ENCODE peak calls at places on chromosome 3, in eight cellular contexts. One of them, this sample, is unnamed.

GRCh38 chr3:68764554-68764953 is 167.8 kb downstream of the TAFA4 start:
- DNase-seq in HCT116: no peak
- DNase-seq in transverse colon: no peak
- DNase-seq in kidney: no peak
- DNase-seq in astrocyte: no peak
- DNase-seq in fibroblast of lung: no peak
- DNase-seq in hepatocyte: no peak
- DNase-seq in heart left ventricle: no peak
- DNase-seq in this sample: no peak

GRCh38 chr3:65871305-65872141 is 167.2 kb downstream of the MAGI1 start:
- DNase-seq in astrocyte: no peak
- DNase-seq in fibroblast of lung: no peak
- DNase-seq in hepatocyte: peak
- DNase-seq in transverse colon: peak
- DNase-seq in heart left ventricle: no peak
- DNase-seq in HCT116: no peak
- DNase-seq in kidney: peak
- DNase-seq in this sample: no peak

GRCh38 chr3:181075098-181075497 is 85.6 kb upstream of the DNAJC19 start:
- DNase-seq in hepatocyte: no peak
- DNase-seq in HCT116: no peak
- DNase-seq in fibroblast of lung: no peak
- DNase-seq in transverse colon: no peak
- DNase-seq in heart left ventricle: no peak
- DNase-seq in astrocyte: no peak
- DNase-seq in kidney: no peak
- DNase-seq in this sample: no peak

GRCh38 chr3:38084969-38085942 is 46.2 kb downstream of the DLEC1 start:
- DNase-seq in heart left ventricle: no peak
- DNase-seq in hepatocyte: no peak
- DNase-seq in astrocyte: no peak
- DNase-seq in fibroblast of lung: no peak
- DNase-seq in kidney: no peak
- DNase-seq in HCT116: no peak
- DNase-seq in transverse colon: no peak
- DNase-seq in this sample: peak

GRCh38 chr3:194401346-194401745 is 2.3 kb upstream of the GP5 start:
- DNase-seq in astrocyte: no peak
- DNase-seq in HCT116: no peak
- DNase-seq in kidney: no peak
- DNase-seq in fibroblast of lung: no peak
- DNase-seq in heart left ventricle: no peak
- DNase-seq in transverse colon: no peak
- DNase-seq in hepatocyte: no peak
- DNase-seq in this sample: no peak

GRCh38 chr3:59877679-59878427 is 828.0 kb upstream of the CFAP20DC start:
- DNase-seq in heart left ventricle: no peak
- DNase-seq in transverse colon: no peak
- DNase-seq in astrocyte: peak
- DNase-seq in fibroblast of lung: peak
- DNase-seq in kidney: no peak
- DNase-seq in HCT116: no peak
- DNase-seq in hepatocyte: no peak
- DNase-seq in this sample: peak

GRCh38 chr3:21515417-21515816 is 235.6 kb downstream of the ZNF385D start:
- DNase-seq in hepatocyte: no peak
- DNase-seq in heart left ventricle: no peak
- DNase-seq in fibroblast of lung: no peak
- DNase-seq in HCT116: no peak
- DNase-seq in astrocyte: no peak
- DNase-seq in kidney: no peak
- DNase-seq in transverse colon: no peak
- DNase-seq in this sample: no peak

GRCh38 chr3:94089126-94089525 is 26.3 kb downstream of the NSUN3 start:
- DNase-seq in heart left ventricle: no peak
- DNase-seq in HCT116: no peak
- DNase-seq in transverse colon: no peak
- DNase-seq in hepatocyte: no peak
- DNase-seq in astrocyte: no peak
- DNase-seq in fibroblast of lung: no peak
- DNase-seq in kidney: no peak
- DNase-seq in this sample: no peak

GRCh38 chr3:187968883-187969580 is 184.9 kb upstream of the LPP start:
- DNase-seq in kidney: no peak
- DNase-seq in fibroblast of lung: peak
- DNase-seq in HCT116: no peak
- DNase-seq in astrocyte: peak
- DNase-seq in transverse colon: no peak
- DNase-seq in hepatocyte: peak
- DNase-seq in heart left ventricle: no peak
- DNase-seq in this sample: peak

GRCh38 chr3:53842436-53843194 is 3.6 kb downstream of the CHDH start:
- DNase-seq in transverse colon: peak
- DNase-seq in astrocyte: peak
- DNase-seq in fibroblast of lung: no peak
- DNase-seq in HCT116: peak
- DNase-seq in hepatocyte: peak
- DNase-seq in kidney: peak
- DNase-seq in heart left ventricle: no peak
- DNase-seq in this sample: no peak

GRCh38 chr3:52213005-52213404 is 12.4 kb downstream of the TLR9 start:
- DNase-seq in fibroblast of lung: no peak
- DNase-seq in transverse colon: no peak
- DNase-seq in heart left ventricle: no peak
- DNase-seq in astrocyte: no peak
- DNase-seq in kidney: no peak
- DNase-seq in HCT116: no peak
- DNase-seq in hepatocyte: no peak
- DNase-seq in this sample: no peak

GRCh38 chr3:52210550-52211046 is 12.6 kb downstream of the ALAS1 start:
- DNase-seq in heart left ventricle: no peak
- DNase-seq in fibroblast of lung: peak
- DNase-seq in hepatocyte: peak
- DNase-seq in HCT116: no peak
- DNase-seq in astrocyte: no peak
- DNase-seq in kidney: no peak
- DNase-seq in transverse colon: no peak
- DNase-seq in this sample: no peak

GRCh38 chr3:52210037-52210436 is 12.1 kb downstream of the ALAS1 start:
- DNase-seq in HCT116: no peak
- DNase-seq in transverse colon: no peak
- DNase-seq in astrocyte: no peak
- DNase-seq in hepatocyte: no peak
- DNase-seq in kidney: no peak
- DNase-seq in fibroblast of lung: no peak
- DNase-seq in heart left ventricle: no peak
- DNase-seq in this sample: no peak

GRCh38 chr3:52213901-52214300 is 11.5 kb downstream of the TLR9 start:
- DNase-seq in transverse colon: no peak
- DNase-seq in hepatocyte: no peak
- DNase-seq in kidney: no peak
- DNase-seq in HCT116: no peak
- DNase-seq in astrocyte: no peak
- DNase-seq in fibroblast of lung: no peak
- DNase-seq in heart left ventricle: no peak
- DNase-seq in this sample: no peak

DNA sequence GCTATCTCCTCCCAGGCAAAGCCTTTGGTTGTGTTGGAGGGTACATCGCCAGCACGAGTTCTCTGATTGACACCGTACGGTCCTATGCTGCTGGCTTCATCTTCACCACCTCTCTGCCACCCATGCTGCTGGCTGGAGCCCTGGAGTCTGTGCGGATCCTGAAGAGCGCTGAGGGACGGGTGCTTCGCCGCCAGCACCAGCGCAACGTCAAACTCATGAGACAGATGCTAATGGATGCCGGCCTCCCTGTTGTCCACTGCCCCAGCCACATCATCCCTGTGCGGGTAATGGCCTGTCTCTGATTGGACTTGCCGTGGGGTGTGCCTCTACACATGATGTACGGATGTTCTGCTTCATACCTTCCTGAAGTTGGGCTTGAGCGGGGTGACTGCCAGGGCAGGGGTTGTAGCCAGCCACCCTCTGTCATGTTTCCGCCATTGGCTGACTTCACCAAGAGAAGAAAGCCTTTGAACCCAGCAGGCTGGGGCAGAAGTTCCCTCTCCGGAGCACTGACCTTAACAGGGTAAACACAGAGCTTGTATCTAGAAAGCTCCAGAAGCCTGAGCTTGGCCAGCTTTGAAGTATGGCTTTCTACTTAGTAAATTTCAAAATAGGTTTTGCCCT is 13.4 kb downstream of the ALAS1 start:
- DNase-seq in kidney: no peak
- DNase-seq in heart left ventricle: no peak
- DNase-seq in transverse colon: no peak
- DNase-seq in hepatocyte: no peak
- DNase-seq in HCT116: no peak
- DNase-seq in astrocyte: no peak
- DNase-seq in fibroblast of lung: no peak
- DNase-seq in this sample: no peak
- H3K27ac ChIP-seq in kidney: no peak
- H3K27ac ChIP-seq in heart left ventricle: no peak
- H3K27ac ChIP-seq in transverse colon: peak
- H3K27ac ChIP-seq in hepatocyte: peak
- H3K27ac ChIP-seq in HCT116: no peak
- H3K27ac ChIP-seq in astrocyte: no peak
- H3K27ac ChIP-seq in fibroblast of lung: no peak
- H3K27ac ChIP-seq in this sample: peak

DNA sequence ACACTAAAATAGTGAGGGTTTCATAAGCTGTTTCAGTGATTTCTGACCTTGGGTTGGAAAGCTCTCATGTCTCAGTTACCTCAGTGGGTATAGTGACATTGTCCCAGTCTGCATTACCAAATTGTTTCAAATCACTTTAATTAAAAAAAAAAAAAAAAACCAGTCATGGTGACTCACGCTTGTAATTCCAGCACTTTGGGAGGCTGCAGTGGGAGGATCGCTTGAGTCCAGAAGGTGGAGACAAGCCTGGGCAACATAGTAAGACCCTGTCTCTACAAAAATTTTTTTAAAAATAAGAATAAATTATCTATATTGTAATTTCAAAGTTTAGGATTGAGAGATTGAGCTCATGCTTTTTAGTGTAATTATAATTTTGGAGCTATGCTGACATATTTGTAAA is 78.0 kb downstream of the MBNL1 start:
- DNase-seq in kidney: no peak
- DNase-seq in astrocyte: no peak
- DNase-seq in transverse colon: no peak
- DNase-seq in hepatocyte: no peak
- DNase-seq in HCT116: no peak
- DNase-seq in heart left ventricle: no peak
- DNase-seq in fibroblast of lung: no peak
- DNase-seq in this sample: no peak
- TF ChIP-seq CTCF in kidney: no peak
- TF ChIP-seq CTCF in astrocyte: no peak
- TF ChIP-seq CTCF in transverse colon: no peak
- TF ChIP-seq CTCF in hepatocyte: no peak
- TF ChIP-seq CTCF in HCT116: no peak
- TF ChIP-seq CTCF in heart left ventricle: no peak
- TF ChIP-seq CTCF in fibroblast of lung: no peak
- TF ChIP-seq CTCF in this sample: no peak

DNA sequence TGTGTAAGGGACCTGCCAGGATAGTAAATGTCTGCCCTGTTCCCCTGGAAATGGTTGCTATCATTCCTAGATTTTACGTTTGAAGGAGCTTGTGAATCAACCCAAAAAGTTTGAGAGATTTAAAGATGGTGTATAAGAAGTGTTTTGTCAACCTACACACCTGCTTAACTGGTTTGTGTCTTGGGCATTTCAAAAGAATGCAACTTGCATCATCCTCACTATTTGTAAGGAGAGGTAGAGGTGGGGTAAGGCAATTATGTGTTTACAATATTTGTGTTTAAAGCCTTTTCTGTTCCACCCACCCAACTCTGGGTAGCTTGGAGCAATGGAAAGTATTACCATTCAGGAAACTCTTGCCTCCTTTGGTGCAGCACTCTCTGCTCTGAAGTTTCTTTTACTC is 314.2 kb upstream of the RARB start:
- DNase-seq in heart left ventricle: no peak
- DNase-seq in HCT116: no peak
- DNase-seq in fibroblast of lung: no peak
- DNase-seq in kidney: no peak
- DNase-seq in hepatocyte: no peak
- DNase-seq in astrocyte: no peak
- DNase-seq in transverse colon: no peak
- DNase-seq in this sample: no peak
- H3K27ac ChIP-seq in heart left ventricle: no peak
- H3K27ac ChIP-seq in HCT116: no peak
- H3K27ac ChIP-seq in fibroblast of lung: no peak
- H3K27ac ChIP-seq in kidney: no peak
- H3K27ac ChIP-seq in hepatocyte: no peak
- H3K27ac ChIP-seq in astrocyte: no peak
- H3K27ac ChIP-seq in transverse colon: no peak
- H3K27ac ChIP-seq in this sample: no peak

GRCh38 chr3:157259825-157260224 is 99.9 kb upstream of the CCNL1 start:
- DNase-seq in hepatocyte: no peak
- DNase-seq in fibroblast of lung: no peak
- DNase-seq in kidney: no peak
- DNase-seq in astrocyte: no peak
- DNase-seq in transverse colon: no peak
- DNase-seq in HCT116: no peak
- DNase-seq in heart left ventricle: no peak
- DNase-seq in this sample: no peak

GRCh38 chr3:157255797-157256196 is 95.8 kb upstream of the CCNL1 start:
- DNase-seq in astrocyte: no peak
- DNase-seq in kidney: no peak
- DNase-seq in fibroblast of lung: no peak
- DNase-seq in hepatocyte: no peak
- DNase-seq in HCT116: no peak
- DNase-seq in heart left ventricle: no peak
- DNase-seq in transverse colon: no peak
- DNase-seq in this sample: no peak

GRCh38 chr3:157261000-157261399 is 101.1 kb upstream of the CCNL1 start:
- DNase-seq in kidney: no peak
- DNase-seq in astrocyte: peak
- DNase-seq in transverse colon: no peak
- DNase-seq in fibroblast of lung: no peak
- DNase-seq in heart left ventricle: no peak
- DNase-seq in HCT116: no peak
- DNase-seq in hepatocyte: no peak
- DNase-seq in this sample: no peak

GRCh38 chr3:157251685-157252084 is 91.7 kb upstream of the CCNL1 start:
- DNase-seq in astrocyte: no peak
- DNase-seq in transverse colon: no peak
- DNase-seq in hepatocyte: no peak
- DNase-seq in heart left ventricle: no peak
- DNase-seq in kidney: no peak
- DNase-seq in HCT116: no peak
- DNase-seq in fibroblast of lung: no peak
- DNase-seq in this sample: no peak

DNA sequence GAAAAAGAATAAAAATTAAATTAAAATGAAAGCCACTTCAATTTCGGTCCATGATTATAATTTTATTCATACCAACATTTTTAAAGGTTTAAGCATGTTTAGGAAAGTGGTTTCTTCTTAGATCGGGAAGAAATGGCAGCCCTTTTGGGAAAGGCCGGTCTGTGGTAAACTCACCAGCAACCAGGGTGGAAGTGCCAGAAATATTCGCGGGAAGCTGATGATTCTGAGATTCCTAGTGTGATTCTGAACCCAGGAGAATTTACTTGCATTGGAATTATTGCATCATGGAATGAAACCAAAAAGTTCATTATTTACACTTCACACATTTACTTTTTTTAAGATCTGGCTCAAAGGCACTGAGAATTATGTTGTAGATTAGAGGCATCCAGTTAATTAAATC is 97.2 kb upstream of the CCNL1 start:
- DNase-seq in transverse colon: no peak
- DNase-seq in kidney: no peak
- DNase-seq in hepatocyte: no peak
- DNase-seq in heart left ventricle: no peak
- DNase-seq in fibroblast of lung: peak
- DNase-seq in HCT116: no peak
- DNase-seq in astrocyte: peak
- DNase-seq in this sample: no peak
- TF ChIP-seq CTCF in transverse colon: no peak
- TF ChIP-seq CTCF in kidney: no peak
- TF ChIP-seq CTCF in hepatocyte: no peak
- TF ChIP-seq CTCF in heart left ventricle: no peak
- TF ChIP-seq CTCF in fibroblast of lung: no peak
- TF ChIP-seq CTCF in HCT116: no peak
- TF ChIP-seq CTCF in astrocyte: no peak
- TF ChIP-seq CTCF in this sample: no peak